ENCODE peak calls at places on chromosome 11, in five cellular contexts. E is kidney, B is IMR-90, C is colonic mucosa, F is PC-3. V is an unnamed sample. For H3K4me1, the result is how much of the 10 kb centered on the place peaks cover.

GRCh38 chr11:47565340-47566165 is at the start of gene PTPMT1:
- DNase-seq in F (peak), C (peak), E (peak), B (peak), V (peak)

GRCh38 chr11:60914620-60915249 is 777 bp downstream of the TMEM109 start:
- DNase-seq in E (peak), B (peak), C (peak), F (peak), V (peak)

GRCh38 chr11:108009497-108010360 is 1.0 kb downstream of the CUL5 start:
- DNase-seq in F (peak), C (peak), E (no peak), B (no peak), V (no peak)

GRCh38 chr11:59710136-59710847 is 3.4 kb downstream of the OR10V1 start:
- DNase-seq in B (peak), C (no peak), E (no peak), F (no peak), V (no peak)

GRCh38 chr11:61037694-61038093 is 64.6 kb upstream of the CD5 start:
- DNase-seq in E (no peak), B (no peak), F (peak), C (no peak), V (no peak)

GRCh38 chr11:118939948-118940598 is 14.3 kb upstream of the BCL9L start:
- DNase-seq in E (peak), F (no peak), B (no peak), C (no peak), V (peak)

GRCh38 chr11:74384641-74385040 is 13.6 kb downstream of the PGM2L1 start:
- DNase-seq in F (no peak), C (no peak), B (no peak), E (no peak), V (no peak)

GRCh38 chr11:43992834-43993637 is 50.6 kb downstream of the C11orf96 start:
- DNase-seq in E (no peak), B (peak), F (no peak), C (no peak), V (no peak)

GRCh38 chr11:117412176-117412575 is 84.5 kb downstream of the CEP164 start:
- DNase-seq in F (no peak), C (no peak), E (no peak), B (no peak), V (no peak)

GRCh38 chr11:35177370-35177769 is 38.4 kb downstream of the CD44 start:
- DNase-seq in F (no peak), E (no peak), C (no peak), B (peak), V (no peak)

GRCh38 chr11:117316197-117316961 is at the start of gene BACE1:
- DNase-seq in B (peak), C (peak), E (peak), F (peak), V (peak)

GRCh38 chr11:120212259-120212888 is 1.5 kb downstream of the OAF start:
- DNase-seq in B (peak), C (no peak), E (peak), F (peak), V (no peak)

GRCh38 chr11:86983071-86983488 is 27.9 kb upstream of the FZD4 start:
- DNase-seq in C (no peak), E (no peak), B (no peak), F (peak), V (no peak)

GRCh38 chr11:36075053-36075452 is 131.2 kb downstream of the LDLRAD3 start:
- DNase-seq in C (no peak), E (no peak), F (peak), B (peak), V (no peak)

GRCh38 chr11:107834995-107835394 is 23.6 kb downstream of the SLC35F2 start:
- DNase-seq in F (no peak), C (no peak), E (no peak), B (no peak), V (no peak)

GRCh38 chr11:32137263-32137662 is 46.4 kb downstream of the RCN1 start:
- DNase-seq in C (no peak), F (peak), E (no peak), B (peak), V (no peak)

GRCh38 chr11:122044086-122044485 is 71.9 kb downstream of the BLID start:
- DNase-seq in E (no peak), F (peak), B (peak), C (no peak), V (no peak)

GRCh38 chr11:116424615-116425261 is 348.0 kb downstream of the BUD13 start:
- DNase-seq in F (no peak), C (no peak), E (no peak), B (no peak), V (no peak)

GRCh38 chr11:19268901-19269300 is 28.2 kb upstream of the E2F8 start:
- DNase-seq in B (no peak), C (no peak), F (peak), E (no peak), V (no peak)

GRCh38 chr11:73342633-73343032 is 33.6 kb upstream of the RELT start:
- DNase-seq in E (no peak), F (peak), B (no peak), C (no peak), V (no peak)

GRCh38 chr11:131745405-131745804 is 375.0 kb downstream of the NTM start:
- DNase-seq in C (no peak), F (peak), E (no peak), B (peak), V (no peak)

GRCh38 chr11:122440783-122441701 is 214.5 kb upstream of the UBASH3B start:
- DNase-seq in B (no peak), F (no peak), E (peak), C (peak), V (peak)

GRCh38 chr11:118090545-118091162 is 3.9 kb upstream of the SMIM35 start:
- DNase-seq in F (no peak), C (no peak), E (no peak), B (no peak), V (no peak)

GRCh38 chr11:76783294-76783900 is at the start of gene TSKU:
- DNase-seq in E (no peak), B (no peak), F (peak), C (peak), V (no peak)

GRCh38 chr11:16226245-16226644 is 130.1 kb downstream of the SOX6 start:
- DNase-seq in B (peak), F (peak), E (peak), C (peak), V (no peak)

GRCh38 chr11:45091563-45092392 is 54.7 kb upstream of the PRDM11 start:
- DNase-seq in F (no peak), B (no peak), E (peak), C (no peak), V (peak)

GRCh38 chr11:115616941-115617340 is 112.7 kb upstream of the CADM1 start:
- DNase-seq in E (peak), C (no peak), B (peak), F (no peak), V (no peak)

GRCh38 chr11:59158206-59159068 is 13.5 kb upstream of the DTX4 start:
- DNase-seq in F (peak), C (peak), E (no peak), B (peak), V (peak)

GRCh38 chr11:120612363-120613263 is 101.1 kb downstream of the GRIK4 start:
- DNase-seq in B (peak), C (peak), F (no peak), E (no peak), V (no peak)

GRCh38 chr11:126874831-126875230 is 125.7 kb downstream of the KIRREL3 start:
- DNase-seq in B (no peak), C (no peak), F (no peak), E (no peak), V (peak)

GRCh38 chr11:71566081-71566620 is 788 bp downstream of the KRTAP5-10 start:
- DNase-seq in B (no peak), F (peak), C (peak), E (peak), V (no peak)

GRCh38 chr11:116413861-116414260 is 358.9 kb downstream of the BUD13 start:
- DNase-seq in F (no peak), C (no peak), B (no peak), E (no peak), V (peak)

GRCh38 chr11:33691051-33691864 is 9.4 kb downstream of the C11orf91 start:
- DNase-seq in C (peak), F (peak), E (no peak), B (no peak), V (no peak)
- H3K4me1 ChIP-seq in C (under half), F (half or more), E (under half), B (under half), V (under half)

GRCh38 chr11:112016765-112017356 is 8.3 kb upstream of the DLAT start:
- DNase-seq in E (no peak), F (no peak), B (peak), C (no peak), V (no peak)
- H3K9ac ChIP-seq in E (no peak), F (no peak), B (no peak), C (no peak), V (no peak)

GRCh38 chr11:67442504-67443398 is 525 bp downstream of the CORO1B start:
- DNase-seq in B (no peak), F (peak), C (no peak), E (no peak), V (no peak)
- H3K4me3 ChIP-seq in B (peak), F (peak), C (peak), E (peak), V (peak)

GRCh38 chr11:114163830-114164401 is 104.4 kb downstream of the ZBTB16 start:
- DNase-seq in E (no peak), F (no peak), B (no peak), C (no peak), V (no peak)

GRCh38 chr11:114165326-114166230 is 106.1 kb downstream of the ZBTB16 start:
- DNase-seq in E (no peak), C (no peak), F (no peak), B (no peak), V (no peak)

GRCh38 chr11:114162719-114163123 is 103.2 kb downstream of the ZBTB16 start:
- DNase-seq in C (peak), B (peak), F (peak), E (peak), V (no peak)

GRCh38 chr11:114163231-114163631 is 103.7 kb downstream of the ZBTB16 start:
- DNase-seq in C (no peak), E (no peak), F (peak), B (peak), V (no peak)

DNA sequence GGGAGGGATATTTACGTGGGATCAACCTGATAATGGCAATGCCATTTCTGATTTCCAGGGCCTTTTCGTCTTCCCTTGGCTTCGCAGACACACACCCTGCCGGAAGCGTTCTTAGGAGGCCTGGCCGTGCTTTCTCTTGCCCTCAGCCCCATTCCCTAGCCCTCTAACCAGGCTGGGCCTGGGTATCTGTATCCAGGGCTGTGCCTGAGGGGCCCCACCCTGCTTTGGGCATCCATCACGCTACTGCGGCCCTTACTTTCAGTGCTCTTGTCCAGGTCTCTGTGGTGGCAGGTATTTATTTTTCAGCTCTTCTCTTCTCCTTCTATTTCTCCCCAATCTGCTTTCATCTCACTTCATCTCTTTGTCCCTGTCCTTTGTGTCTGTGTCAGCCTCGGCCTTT is 105.0 kb downstream of the ZBTB16 start:
- DNase-seq in C (no peak), B (no peak), E (no peak), F (no peak), V (no peak)
- H3K4me1 ChIP-seq in C (half or more), B (under half), E (half or more), F (under half), V (under half)

GRCh38 chr11:64237484-64237951 is 3.1 kb downstream of the VEGFB start:
- DNase-seq in B (no peak), E (peak), C (peak), F (peak), V (no peak)

GRCh38 chr11:64233913-64234839 is at the start of gene VEGFB:
- DNase-seq in C (peak), E (peak), B (peak), F (peak), V (peak)

GRCh38 chr11:64238076-64238475 is 2.8 kb upstream of the FKBP2 start:
- DNase-seq in C (no peak), F (no peak), B (no peak), E (no peak), V (no peak)

GRCh38 chr11:64234840-64235379 is 526 bp downstream of the VEGFB start:
- DNase-seq in E (no peak), B (no peak), F (peak), C (peak), V (peak)

GRCh38 chr11:64235427-64236161 is 1.2 kb downstream of the VEGFB start:
- DNase-seq in F (no peak), E (peak), B (no peak), C (no peak), V (no peak)
- H3K9ac ChIP-seq in F (no peak), E (peak), B (peak), C (peak), V (no peak)

DNA sequence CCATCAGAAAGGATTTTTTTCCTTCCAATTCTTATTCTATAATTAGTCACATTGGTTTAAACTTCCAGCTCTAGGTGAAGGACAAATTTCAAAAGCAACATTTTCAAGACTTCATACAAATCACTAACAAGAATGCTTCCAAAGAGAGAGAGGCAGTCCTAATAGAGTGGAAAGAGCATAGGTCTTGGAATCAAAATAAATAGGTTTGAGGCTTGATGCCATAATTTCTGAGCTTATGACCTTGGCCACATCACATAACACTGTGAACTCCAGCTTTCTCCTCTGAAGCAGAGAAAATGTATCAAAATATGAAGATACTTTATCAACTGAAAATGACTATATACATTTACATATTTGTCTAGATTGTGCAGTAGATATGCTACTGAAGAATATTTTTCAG is 246.8 kb downstream of the GRM5 start:
- DNase-seq in F (no peak), B (no peak), C (no peak), E (no peak), V (no peak)
- H3K4me3 ChIP-seq in F (no peak), B (no peak), C (no peak), E (no peak), V (no peak)

GRCh38 chr11:130122141-130122575 is 37.4 kb upstream of the ST14 start:
- DNase-seq in B (no peak), E (no peak), F (peak), C (no peak), V (peak)
- H3K4me1 ChIP-seq in B (under half), E (under half), F (under half), C (under half), V (under half)

DNA sequence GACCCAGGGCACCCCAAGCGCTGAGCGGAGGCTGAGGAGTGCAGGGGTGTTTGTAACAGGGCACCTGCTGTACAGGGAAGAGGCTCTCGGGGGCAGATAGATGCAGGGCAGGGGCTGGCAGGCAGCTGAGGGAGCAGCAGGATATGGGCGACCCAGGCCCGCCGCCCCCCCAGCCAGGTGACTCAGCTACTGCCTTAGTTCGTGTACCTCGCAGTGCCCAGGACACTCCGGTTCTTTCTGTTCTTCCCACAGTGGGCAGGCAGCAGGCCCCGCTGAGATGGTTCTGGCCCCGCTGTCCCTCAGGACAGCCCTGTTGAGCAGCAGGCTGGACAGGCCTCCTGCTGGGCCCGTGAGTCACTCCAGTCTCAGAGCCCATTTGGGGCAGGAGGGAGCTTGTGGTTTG is 16.2 kb downstream of the PHLDA2 start:
- DNase-seq in F (peak), B (peak), E (no peak), C (no peak), V (peak)
- H3K9ac ChIP-seq in F (peak), B (no peak), E (no peak), C (peak), V (no peak)

GRCh38 chr11:88179141-88179540 is 3.9 kb upstream of the RAB38 start:
- DNase-seq in E (no peak), F (peak), B (peak), C (no peak), V (no peak)

GRCh38 chr11:88175004-88175706 is at the start of gene RAB38:
- DNase-seq in E (peak), B (peak), C (peak), F (no peak), V (peak)

GRCh38 chr11:88174627-88175003 is 628 bp downstream of the RAB38 start:
- DNase-seq in C (peak), E (peak), B (peak), F (peak), V (peak)

GRCh38 chr11:88178211-88178610 is 3.0 kb upstream of the RAB38 start:
- DNase-seq in F (no peak), C (no peak), E (no peak), B (peak), V (no peak)

DNA sequence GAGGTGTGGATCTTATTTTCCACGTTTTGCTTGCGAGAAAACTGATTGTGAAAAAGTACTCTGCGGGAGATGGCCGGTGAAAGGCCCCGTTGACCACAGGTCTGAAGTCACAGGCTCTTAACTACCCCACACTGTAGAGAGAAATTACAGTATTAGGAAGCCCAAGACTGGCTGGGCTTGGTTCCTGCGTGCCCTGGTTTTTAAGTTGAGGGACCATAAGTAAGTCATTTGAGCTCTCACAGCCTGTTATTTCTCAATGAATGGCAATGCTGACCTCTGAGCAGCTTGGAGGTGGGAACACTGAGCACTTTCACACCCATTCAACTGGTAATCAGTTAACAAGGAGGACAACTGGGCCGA is 444 bp upstream of the RAB38 start:
- DNase-seq in B (peak), C (no peak), F (no peak), E (peak), V (peak)
- H3K4me3 ChIP-seq in B (no peak), C (peak), F (no peak), E (peak), V (peak)

V was measured in endodermal cell.